ENCODE peak calls at places on chromosome 7, in ten cellular contexts. Q is osteoblast; Y is dorsolateral prefrontal cortex; K is suprapubic skin; L is body of pancreas; B is CD8-positive, alpha-beta T cell; W is adrenal gland; V is esophagus squamous epithelium; A is HCT116; U is astrocyte of the spinal cord. J is an unnamed sample.

GRCh38 chr7:69967152-69967591 is 368.9 kb downstream of the AUTS2 start:
- DNase-seq in Q (no peak), Y (peak), K (no peak), L (peak), B (no peak), W (peak), V (no peak), A (no peak), U (no peak), J (no peak)

GRCh38 chr7:4190021-4190981 is 491.8 kb upstream of the FOXK1 start:
- DNase-seq in Q (no peak), Y (no peak), K (no peak), L (peak), B (no peak), W (no peak), V (no peak), A (no peak), U (no peak), J (no peak)

GRCh38 chr7:113710310-113711106 is 208.3 kb downstream of the PPP1R3A start:
- DNase-seq in Q (no peak), Y (no peak), K (no peak), L (peak), B (peak), W (peak), V (no peak), A (peak), U (peak), J (peak)

GRCh38 chr7:144830024-144830785 is 5.6 kb downstream of the TPK1 start:
- DNase-seq in Q (no peak), Y (no peak), K (no peak), L (no peak), B (no peak), W (no peak), V (no peak), A (no peak), U (peak), J (no peak)

GRCh38 chr7:151233111-151233701 is 923 bp downstream of the CHPF2 start:
- DNase-seq in Q (peak), Y (peak), K (peak), L (peak), B (peak), W (peak), V (no peak), A (no peak), U (peak), J (no peak)

GRCh38 chr7:112162161-112163020 is 43.8 kb downstream of the DOCK4 start:
- DNase-seq in Q (no peak), Y (peak), K (no peak), L (peak), B (no peak), W (peak), V (no peak), A (no peak), U (peak), J (no peak)

GRCh38 chr7:50141131-50141530 is 48.1 kb upstream of the ZPBP start:
- DNase-seq in Q (no peak), Y (no peak), K (no peak), L (no peak), B (no peak), W (no peak), V (no peak), A (no peak), U (no peak), J (no peak)

GRCh38 chr7:114414151-114415053 is at the start of gene FOXP2:
- DNase-seq in Q (no peak), Y (no peak), K (no peak), L (no peak), B (no peak), W (no peak), V (no peak), A (no peak), U (peak), J (no peak)

DNA sequence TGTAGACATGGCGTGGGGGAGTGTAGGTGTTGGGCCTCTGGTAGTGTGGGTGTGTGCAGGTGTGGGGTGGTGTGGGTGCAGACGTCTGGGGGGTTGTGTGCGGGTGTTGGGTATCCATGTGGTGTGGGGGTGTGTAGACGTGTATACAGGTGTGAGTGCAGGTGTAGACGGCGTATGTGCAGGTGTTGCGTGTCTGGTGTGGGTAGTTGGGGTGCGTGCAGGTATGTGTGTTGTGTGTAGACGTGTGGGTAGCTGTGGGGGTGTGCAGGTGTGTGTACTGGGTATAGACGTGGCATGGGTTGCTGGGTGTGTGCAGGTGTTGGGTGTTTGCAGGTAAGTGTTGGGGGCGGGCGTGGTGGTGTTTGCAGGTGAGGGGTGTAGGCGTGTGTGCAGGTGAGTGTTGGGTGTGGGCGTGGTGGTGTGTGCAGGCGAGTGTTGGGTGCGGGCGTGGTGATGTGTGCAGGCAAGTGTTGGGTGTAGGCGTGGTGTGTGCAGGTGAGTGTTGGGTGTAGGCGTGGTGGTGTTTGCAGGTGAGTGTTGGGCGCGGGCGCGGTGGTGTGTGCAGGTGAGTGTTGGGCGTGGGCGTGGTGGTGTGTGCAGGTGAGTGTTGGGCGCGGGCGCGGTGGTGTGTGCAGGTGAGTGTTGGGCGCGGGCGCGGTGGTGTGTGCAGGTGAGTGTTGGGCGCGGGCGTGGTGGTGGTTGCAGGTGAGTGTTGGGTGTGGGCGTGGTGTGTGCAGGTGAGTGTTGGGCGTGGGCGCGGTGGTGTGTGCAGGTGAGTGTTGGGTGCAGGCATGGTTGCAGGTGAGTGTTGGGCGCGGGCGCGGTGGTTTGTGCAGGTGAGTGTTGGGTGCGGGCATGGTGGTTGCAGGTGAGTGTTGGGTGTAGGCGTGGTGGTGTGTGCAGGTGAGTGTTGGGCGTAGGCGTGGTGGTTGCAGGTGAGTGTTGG is 16.6 kb downstream of the GET4 start:
- DNase-seq in Q (peak), Y (no peak), K (no peak), L (no peak), B (no peak), W (no peak), V (no peak), A (no peak), U (no peak), J (no peak)
- TF ChIP-seq CTCF in Q (no peak), Y (no peak), K (no peak), L (no peak), B (no peak), W (no peak), V (no peak), A (no peak), U (no peak), J (no peak)

GRCh38 chr7:15862016-15862780 is 175.7 kb upstream of the MEOX2 start:
- DNase-seq in Q (no peak), Y (no peak), K (no peak), L (no peak), B (no peak), W (no peak), V (no peak), A (no peak), U (peak), J (peak)

GRCh38 chr7:15867441-15867840 is 181.0 kb upstream of the MEOX2 start:
- DNase-seq in Q (no peak), Y (no peak), K (no peak), L (no peak), B (no peak), W (no peak), V (no peak), A (no peak), U (no peak), J (no peak)

GRCh38 chr7:15862781-15863165 is 176.3 kb upstream of the MEOX2 start:
- DNase-seq in Q (no peak), Y (no peak), K (no peak), L (no peak), B (no peak), W (no peak), V (no peak), A (no peak), U (no peak), J (no peak)

GRCh38 chr7:15866753-15867152 is 180.3 kb upstream of the MEOX2 start:
- DNase-seq in Q (no peak), Y (no peak), K (no peak), L (no peak), B (no peak), W (no peak), V (no peak), A (no peak), U (no peak), J (no peak)

DNA sequence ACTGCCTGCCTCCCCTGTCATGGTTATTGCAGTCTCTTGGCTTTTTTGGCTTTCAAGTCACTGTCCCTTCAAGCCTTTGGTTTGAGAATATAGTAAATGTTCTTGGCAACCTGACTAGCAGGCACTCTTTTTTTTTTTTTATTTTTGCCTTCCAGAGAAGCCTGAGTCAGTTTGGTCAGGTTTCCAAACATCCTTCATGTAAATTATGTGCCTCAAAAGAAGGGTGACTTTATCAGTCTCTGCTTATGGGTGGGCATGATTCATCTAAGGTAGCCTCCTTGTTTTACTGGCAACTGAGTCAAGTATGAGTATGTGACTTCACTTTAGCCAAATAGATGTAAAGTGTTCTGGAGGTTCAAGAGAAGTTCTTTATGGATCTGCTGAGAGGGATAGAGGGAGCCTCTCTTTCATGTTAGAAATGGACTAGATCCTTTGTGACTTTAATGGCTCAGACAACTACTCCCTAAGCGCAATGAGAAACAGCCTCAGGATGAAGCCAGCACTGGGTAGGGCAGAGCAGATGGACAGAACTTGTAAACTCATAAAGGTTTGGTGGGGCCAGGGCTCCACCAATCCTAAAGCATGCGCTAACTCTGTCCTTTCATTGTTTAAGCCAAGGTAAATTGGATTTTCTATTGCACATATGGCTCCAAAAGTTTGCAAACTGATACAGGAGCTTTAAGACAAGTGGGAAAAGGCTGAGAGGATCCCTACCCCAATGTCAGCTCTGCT is 177.9 kb upstream of the MEOX2 start:
- DNase-seq in Q (no peak), Y (no peak), K (no peak), L (no peak), B (no peak), W (no peak), V (no peak), A (no peak), U (no peak), J (no peak)
- H3K4me3 ChIP-seq in Q (no peak), Y (no peak), K (no peak), L (no peak), B (no peak), W (no peak), V (no peak), A (no peak), U (no peak), J (no peak)

GRCh38 chr7:117375380-117375779 is 51.9 kb downstream of the ASZ1 start:
- DNase-seq in Q (no peak), Y (no peak), K (no peak), L (no peak), B (no peak), W (no peak), V (no peak), A (no peak), U (peak), J (no peak)
- TF ChIP-seq CTCF in Q (peak), Y (no peak), K (no peak), L (no peak), B (no peak), W (no peak), V (no peak), A (peak), U (peak), J (peak)

GRCh38 chr7:142698429-142698828 is 50.8 kb upstream of the PRSS1 start:
- DNase-seq in Q (no peak), Y (no peak), K (no peak), L (no peak), B (no peak), W (no peak), V (no peak), A (no peak), U (no peak), J (no peak)

GRCh38 chr7:142696456-142697179 is 52.7 kb upstream of the PRSS1 start:
- DNase-seq in Q (no peak), Y (no peak), K (no peak), L (no peak), B (no peak), W (no peak), V (no peak), A (no peak), U (no peak), J (no peak)

GRCh38 chr7:142693911-142694310 is 55.4 kb upstream of the PRSS1 start:
- DNase-seq in Q (no peak), Y (no peak), K (no peak), L (no peak), B (no peak), W (no peak), V (no peak), A (no peak), U (no peak), J (no peak)

GRCh38 chr7:142697270-142697669 is 52.0 kb upstream of the PRSS1 start:
- DNase-seq in Q (no peak), Y (no peak), K (no peak), L (no peak), B (no peak), W (no peak), V (no peak), A (no peak), U (no peak), J (no peak)
- H3K4me3 ChIP-seq in Q (no peak), Y (no peak), K (no peak), L (no peak), B (no peak), W (no peak), V (no peak), A (no peak), U (no peak), J (no peak)

GRCh38 chr7:8702807-8703206 is 269.4 kb downstream of the NXPH1 start:
- DNase-seq in Q (no peak), Y (no peak), K (no peak), L (no peak), B (no peak), W (no peak), V (no peak), A (no peak), U (no peak), J (no peak)
- TF ChIP-seq CTCF in Q (no peak), Y (no peak), K (no peak), L (no peak), B (no peak), W (no peak), V (no peak), A (no peak), U (no peak), J (no peak)

GRCh38 chr7:109793-110556 is 82.4 kb upstream of the FAM20C start:
- DNase-seq in Q (peak), Y (no peak), K (no peak), L (no peak), B (no peak), W (no peak), V (no peak), A (no peak), U (no peak), J (no peak)
- H3K4me3 ChIP-seq in Q (no peak), Y (no peak), K (no peak), L (no peak), B (no peak), W (no peak), V (no peak), A (no peak), U (no peak), J (no peak)

GRCh38 chr7:143257501-143257900 is 5.7 kb upstream of the GSTK1 start:
- DNase-seq in Q (no peak), Y (no peak), K (no peak), L (no peak), B (no peak), W (no peak), V (no peak), A (no peak), U (no peak), J (no peak)

GRCh38 chr7:143258830-143259229 is 4.4 kb upstream of the GSTK1 start:
- DNase-seq in Q (peak), Y (no peak), K (no peak), L (no peak), B (no peak), W (no peak), V (no peak), A (no peak), U (no peak), J (no peak)

GRCh38 chr7:143255564-143255963 is 7.7 kb upstream of the GSTK1 start:
- DNase-seq in Q (no peak), Y (no peak), K (no peak), L (no peak), B (no peak), W (no peak), V (no peak), A (no peak), U (no peak), J (no peak)

GRCh38 chr7:143256932-143257331 is 6.3 kb upstream of the GSTK1 start:
- DNase-seq in Q (no peak), Y (no peak), K (no peak), L (no peak), B (no peak), W (no peak), V (no peak), A (no peak), U (no peak), J (no peak)

DNA sequence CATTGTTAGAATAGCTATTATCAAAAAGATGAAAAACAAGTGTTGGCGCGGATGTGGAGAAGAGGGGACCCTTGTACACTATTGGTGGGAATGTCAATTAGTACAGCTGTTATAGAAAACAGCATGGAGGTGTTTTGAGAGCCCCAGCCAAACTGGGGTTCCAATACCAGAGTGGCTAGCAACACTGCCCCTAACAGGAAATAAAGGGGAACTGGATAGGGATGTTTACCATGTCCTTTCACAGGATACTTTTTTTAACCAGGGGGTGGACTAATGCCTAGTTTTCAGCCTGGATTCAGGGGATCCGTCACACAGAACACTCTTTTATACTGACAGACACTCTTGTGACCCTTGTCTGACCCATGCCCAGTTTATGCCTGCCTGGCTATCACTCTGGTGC is 6.9 kb upstream of the GSTK1 start:
- DNase-seq in Q (no peak), Y (no peak), K (no peak), L (no peak), B (no peak), W (no peak), V (no peak), A (no peak), U (no peak), J (no peak)
- TF ChIP-seq CTCF in Q (peak), Y (no peak), K (no peak), L (no peak), B (no peak), W (no peak), V (no peak), A (no peak), U (no peak), J (peak)

DNA sequence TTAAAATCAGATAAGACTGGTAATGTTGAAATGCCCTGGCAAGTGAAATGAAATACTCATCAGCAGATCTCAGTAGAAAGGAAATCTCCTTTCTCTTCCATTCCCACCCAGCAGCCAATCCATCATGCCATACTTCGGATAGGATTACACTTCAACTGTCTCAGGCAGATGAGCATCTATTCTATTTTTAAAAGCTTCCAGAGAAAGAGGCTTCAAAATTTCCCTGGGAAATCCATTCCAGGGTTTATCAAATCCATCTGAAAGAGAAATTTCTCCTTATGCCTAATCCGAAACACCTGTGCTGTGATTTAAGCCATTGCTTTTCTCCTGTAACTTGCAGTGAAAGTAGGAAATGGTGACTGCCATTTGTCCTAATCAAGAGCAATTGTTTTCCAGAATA is 60.4 kb upstream of the RAPGEF5 start:
- DNase-seq in Q (no peak), Y (no peak), K (no peak), L (no peak), B (no peak), W (no peak), V (no peak), A (no peak), U (no peak), J (no peak)
- H3K4me3 ChIP-seq in Q (no peak), Y (no peak), K (no peak), L (no peak), B (no peak), W (no peak), V (no peak), A (no peak), U (no peak), J (no peak)

GRCh38 chr7:155922507-155922841 is 110.2 kb upstream of the SHH start:
- DNase-seq in Q (no peak), Y (no peak), K (no peak), L (no peak), B (no peak), W (no peak), V (no peak), A (no peak), U (no peak), J (no peak)
- TF ChIP-seq CTCF in Q (no peak), Y (no peak), K (no peak), L (no peak), B (no peak), W (no peak), V (no peak), A (no peak), U (no peak), J (no peak)

J was measured in retinal pigment epithelial cell.